ENCODE peak calls at places on chromosomes 4 and X, in six cellular contexts. U is dorsolateral prefrontal cortex; F is GM13977; M is stimulated activated CD4-positive, alpha-beta T cell treated with anti-CD3 and anti-CD28 coated beads, Interleukin-12 subunit alpha, Interleukin-12 subunit beta, amount 100 ng/mL, for 4 hours; Y is spleen; P is iPS-NIHi11. K is an unnamed sample.
A peak's percentile ranks its signal among the peaks of the same experiment; 100 is the strongest.

GRCh38 chr4:137703225-137703624 is 170.9 kb upstream of the PCDH18 start:
- DNase-seq in U (no peak), F (no peak), M (no peak), Y (no peak), P (no peak), K (no peak)

GRCh38 chr4:114287079-114287696 is 307.7 kb upstream of the ARSJ start:
- DNase-seq in U (no peak), F (no peak), M (no peak), Y (no peak), P (no peak), K (no peak)

GRCh38 chrX:11447418-11447817 is 154.2 kb downstream of the AMELX start:
- DNase-seq in U (no peak), F (no peak), M (no peak), Y (no peak), P (no peak), K (no peak)

GRCh38 chr4:153143527-153144348 is 60.5 kb upstream of the TRIM2 start:
- DNase-seq in U (no peak), F (no peak), M (no peak), Y (no peak), P (no peak), K (no peak)

GRCh38 chr4:158824425-158825274 is 55.8 kb downstream of the FNIP2 start:
- DNase-seq in U (no peak), F (no peak), M (no peak), Y (no peak), P (no peak), K (no peak)

GRCh38 chrX:151176351-151176750 is at the start of gene GPR50:
- DNase-seq in U (no peak), F (no peak), M (no peak), Y (no peak), P (peak; percentile 49), K (no peak)

GRCh38 chr4:152009046-152009445 is 248.2 kb upstream of the GATB start:
- DNase-seq in U (no peak), F (no peak), M (no peak), Y (no peak), P (no peak), K (no peak)

GRCh38 chrX:110409925-110410324 is 51.3 kb downstream of the RTL9 start:
- DNase-seq in U (no peak), F (no peak), M (no peak), Y (no peak), P (no peak), K (no peak)

GRCh38 chrX:13463608-13464007 is 105.8 kb upstream of the EGFL6 start:
- DNase-seq in U (no peak), F (no peak), M (no peak), Y (no peak), P (no peak), K (no peak)

K was measured in CD8-positive, alpha-beta memory T cell.